ENCODE peak calls at places on chromosomes 6 and 20, in eight cellular contexts. One of them, this sample, is unnamed.

GRCh38 chr6:98648211-98648914 is 186.0 kb upstream of the POU3F2 start:
- DNase-seq in caudate nucleus: no peak
- DNase-seq in T-helper 17 cell: no peak
- DNase-seq in kidney glomerular epithelial cell: no peak
- DNase-seq in D341Med: no peak
- DNase-seq in NCI-H69: no peak
- DNase-seq in tibial artery: no peak
- DNase-seq in fibroblast of lung: no peak
- DNase-seq in this sample: no peak

GRCh38 chr6:28002181-28002580 is 45.1 kb downstream of the OR2B6 start:
- DNase-seq in caudate nucleus: no peak
- DNase-seq in T-helper 17 cell: no peak
- DNase-seq in kidney glomerular epithelial cell: peak
- DNase-seq in D341Med: no peak
- DNase-seq in NCI-H69: no peak
- DNase-seq in tibial artery: no peak
- DNase-seq in fibroblast of lung: no peak
- DNase-seq in this sample: no peak

GRCh38 chr6:94270040-94270689 is 850.8 kb upstream of the EPHA7 start:
- DNase-seq in caudate nucleus: no peak
- DNase-seq in T-helper 17 cell: no peak
- DNase-seq in kidney glomerular epithelial cell: no peak
- DNase-seq in D341Med: no peak
- DNase-seq in NCI-H69: peak
- DNase-seq in tibial artery: no peak
- DNase-seq in fibroblast of lung: no peak
- DNase-seq in this sample: no peak

GRCh38 chr20:29427201-29428060 is 1830.0 kb upstream of the DEFB115 start:
- DNase-seq in caudate nucleus: no peak
- DNase-seq in T-helper 17 cell: no peak
- DNase-seq in kidney glomerular epithelial cell: no peak
- DNase-seq in D341Med: no peak
- DNase-seq in NCI-H69: no peak
- DNase-seq in tibial artery: no peak
- DNase-seq in fibroblast of lung: no peak
- DNase-seq in this sample: no peak

GRCh38 chr6:34459899-34460593 is 5.8 kb upstream of the PACSIN1 start:
- DNase-seq in caudate nucleus: no peak
- DNase-seq in T-helper 17 cell: no peak
- DNase-seq in kidney glomerular epithelial cell: no peak
- DNase-seq in D341Med: peak
- DNase-seq in NCI-H69: peak
- DNase-seq in tibial artery: no peak
- DNase-seq in fibroblast of lung: peak
- DNase-seq in this sample: peak

GRCh38 chr20:34954905-34955231 is 738 bp downstream of the GSS start:
- DNase-seq in caudate nucleus: no peak
- DNase-seq in T-helper 17 cell: no peak
- DNase-seq in kidney glomerular epithelial cell: no peak
- DNase-seq in D341Med: peak
- DNase-seq in NCI-H69: no peak
- DNase-seq in tibial artery: no peak
- DNase-seq in fibroblast of lung: peak
- DNase-seq in this sample: peak

GRCh38 chr6:41474213-41474933 is 71.8 kb upstream of the FOXP4 start:
- DNase-seq in caudate nucleus: no peak
- DNase-seq in T-helper 17 cell: no peak
- DNase-seq in kidney glomerular epithelial cell: no peak
- DNase-seq in D341Med: no peak
- DNase-seq in NCI-H69: no peak
- DNase-seq in tibial artery: no peak
- DNase-seq in fibroblast of lung: no peak
- DNase-seq in this sample: no peak

GRCh38 chr6:7172605-7173185 is 64.9 kb downstream of the RREB1 start:
- DNase-seq in caudate nucleus: no peak
- DNase-seq in T-helper 17 cell: no peak
- DNase-seq in kidney glomerular epithelial cell: no peak
- DNase-seq in D341Med: no peak
- DNase-seq in NCI-H69: no peak
- DNase-seq in tibial artery: peak
- DNase-seq in fibroblast of lung: peak
- DNase-seq in this sample: no peak

GRCh38 chr20:41734506-41734945 is 116.3 kb upstream of the CHD6 start:
- DNase-seq in caudate nucleus: no peak
- DNase-seq in T-helper 17 cell: no peak
- DNase-seq in kidney glomerular epithelial cell: peak
- DNase-seq in D341Med: peak
- DNase-seq in NCI-H69: peak
- DNase-seq in tibial artery: no peak
- DNase-seq in fibroblast of lung: peak
- DNase-seq in this sample: peak

GRCh38 chr6:70166088-70166958 is 136.6 kb downstream of the COL9A1 start:
- DNase-seq in caudate nucleus: peak
- DNase-seq in T-helper 17 cell: no peak
- DNase-seq in kidney glomerular epithelial cell: peak
- DNase-seq in D341Med: peak
- DNase-seq in NCI-H69: peak
- DNase-seq in tibial artery: no peak
- DNase-seq in fibroblast of lung: peak
- DNase-seq in this sample: peak

GRCh38 chr6:168533428-168533827 is 92.4 kb downstream of the SMOC2 start:
- DNase-seq in caudate nucleus: no peak
- DNase-seq in T-helper 17 cell: no peak
- DNase-seq in kidney glomerular epithelial cell: no peak
- DNase-seq in D341Med: no peak
- DNase-seq in NCI-H69: no peak
- DNase-seq in tibial artery: no peak
- DNase-seq in fibroblast of lung: no peak
- DNase-seq in this sample: no peak

GRCh38 chr6:47780510-47781356 is 1.1 kb upstream of the OPN5 start:
- DNase-seq in caudate nucleus: no peak
- DNase-seq in T-helper 17 cell: no peak
- DNase-seq in kidney glomerular epithelial cell: peak
- DNase-seq in D341Med: peak
- DNase-seq in NCI-H69: peak
- DNase-seq in tibial artery: no peak
- DNase-seq in fibroblast of lung: peak
- DNase-seq in this sample: peak

GRCh38 chr20:63536241-63536977 is 767 bp downstream of the PTK6 start:
- DNase-seq in caudate nucleus: no peak
- DNase-seq in T-helper 17 cell: no peak
- DNase-seq in kidney glomerular epithelial cell: no peak
- DNase-seq in D341Med: no peak
- DNase-seq in NCI-H69: peak
- DNase-seq in tibial artery: no peak
- DNase-seq in fibroblast of lung: peak
- DNase-seq in this sample: peak

GRCh38 chr6:14440891-14441358 is 323.4 kb downstream of the CD83 start:
- DNase-seq in caudate nucleus: no peak
- DNase-seq in T-helper 17 cell: no peak
- DNase-seq in kidney glomerular epithelial cell: no peak
- DNase-seq in D341Med: no peak
- DNase-seq in NCI-H69: peak
- DNase-seq in tibial artery: no peak
- DNase-seq in fibroblast of lung: peak
- DNase-seq in this sample: no peak

GRCh38 chr6:80165143-80165542 is 58.7 kb downstream of the BCKDHB start:
- DNase-seq in caudate nucleus: no peak
- DNase-seq in T-helper 17 cell: no peak
- DNase-seq in kidney glomerular epithelial cell: no peak
- DNase-seq in D341Med: no peak
- DNase-seq in NCI-H69: no peak
- DNase-seq in tibial artery: no peak
- DNase-seq in fibroblast of lung: peak
- DNase-seq in this sample: no peak

GRCh38 chr6:136927313-136927712 is 5.2 kb downstream of the SLC35D3 start:
- DNase-seq in caudate nucleus: no peak
- DNase-seq in T-helper 17 cell: no peak
- DNase-seq in kidney glomerular epithelial cell: no peak
- DNase-seq in D341Med: peak
- DNase-seq in NCI-H69: peak
- DNase-seq in tibial artery: no peak
- DNase-seq in fibroblast of lung: no peak
- DNase-seq in this sample: no peak

GRCh38 chr6:137879301-137879700 is 12.2 kb downstream of the TNFAIP3 start:
- DNase-seq in caudate nucleus: no peak
- DNase-seq in T-helper 17 cell: no peak
- DNase-seq in kidney glomerular epithelial cell: no peak
- DNase-seq in D341Med: no peak
- DNase-seq in NCI-H69: no peak
- DNase-seq in tibial artery: no peak
- DNase-seq in fibroblast of lung: no peak
- DNase-seq in this sample: no peak

GRCh38 chr6:17630511-17631073 is 30.5 kb downstream of the FAM8A1 start:
- DNase-seq in caudate nucleus: no peak
- DNase-seq in T-helper 17 cell: no peak
- DNase-seq in kidney glomerular epithelial cell: no peak
- DNase-seq in D341Med: no peak
- DNase-seq in NCI-H69: no peak
- DNase-seq in tibial artery: no peak
- DNase-seq in fibroblast of lung: peak
- DNase-seq in this sample: no peak

GRCh38 chr6:45310118-45310788 is 17.9 kb upstream of the RUNX2 start:
- DNase-seq in caudate nucleus: no peak
- DNase-seq in T-helper 17 cell: no peak
- DNase-seq in kidney glomerular epithelial cell: no peak
- DNase-seq in D341Med: no peak
- DNase-seq in NCI-H69: no peak
- DNase-seq in tibial artery: no peak
- DNase-seq in fibroblast of lung: no peak
- DNase-seq in this sample: no peak